ENCODE peak calls at places on chromosomes 2 and 18, in six cellular contexts. One of them, this sample, is unnamed.
A peak's percentile ranks its signal among the peaks of the same experiment; 100 is the strongest.

GRCh38 chr2:42167458-42167857 is 1.7 kb upstream of the EML4 start:
- DNase-seq in activated CD8-positive, alpha-beta memory T cell treated with anti-CD3 and anti-CD28 coated beads, Interleukin-2, amount 10 ng/mL, durations not matched to agents 7 days and 5 days: no peak
- DNase-seq in stimulated activated CD4-positive, alpha-beta T cell treated with anti-CD3 and anti-CD28 coated beads, Interleukin-15, amount 100 ng/mL, for 24 hours: no peak
- DNase-seq in nephron progenitor cell: no peak
- DNase-seq in NCI-H2029: no peak
- DNase-seq in GM13976: no peak
- DNase-seq in this sample: no peak

GRCh38 chr2:128446049-128446811 is 127.6 kb upstream of the HS6ST1 start:
- DNase-seq in activated CD8-positive, alpha-beta memory T cell treated with anti-CD3 and anti-CD28 coated beads, Interleukin-2, amount 10 ng/mL, durations not matched to agents 7 days and 5 days: peak; percentile 19
- DNase-seq in stimulated activated CD4-positive, alpha-beta T cell treated with anti-CD3 and anti-CD28 coated beads, Interleukin-15, amount 100 ng/mL, for 24 hours: no peak
- DNase-seq in nephron progenitor cell: no peak
- DNase-seq in NCI-H2029: no peak
- DNase-seq in GM13976: no peak
- DNase-seq in this sample: no peak

GRCh38 chr2:221779614-221780067 is 207.5 kb upstream of the EPHA4 start:
- DNase-seq in activated CD8-positive, alpha-beta memory T cell treated with anti-CD3 and anti-CD28 coated beads, Interleukin-2, amount 10 ng/mL, durations not matched to agents 7 days and 5 days: no peak
- DNase-seq in stimulated activated CD4-positive, alpha-beta T cell treated with anti-CD3 and anti-CD28 coated beads, Interleukin-15, amount 100 ng/mL, for 24 hours: no peak
- DNase-seq in nephron progenitor cell: no peak
- DNase-seq in NCI-H2029: no peak
- DNase-seq in GM13976: no peak
- DNase-seq in this sample: no peak

GRCh38 chr2:64327510-64328414 is 126.2 kb upstream of the LGALSL start:
- DNase-seq in activated CD8-positive, alpha-beta memory T cell treated with anti-CD3 and anti-CD28 coated beads, Interleukin-2, amount 10 ng/mL, durations not matched to agents 7 days and 5 days: peak; percentile 62
- DNase-seq in stimulated activated CD4-positive, alpha-beta T cell treated with anti-CD3 and anti-CD28 coated beads, Interleukin-15, amount 100 ng/mL, for 24 hours: peak; percentile 63
- DNase-seq in nephron progenitor cell: peak; percentile 19
- DNase-seq in NCI-H2029: no peak
- DNase-seq in GM13976: peak; percentile 46
- DNase-seq in this sample: peak; percentile 46

GRCh38 chr2:163794635-163795034 is 58.8 kb upstream of the FIGN start:
- DNase-seq in activated CD8-positive, alpha-beta memory T cell treated with anti-CD3 and anti-CD28 coated beads, Interleukin-2, amount 10 ng/mL, durations not matched to agents 7 days and 5 days: no peak
- DNase-seq in stimulated activated CD4-positive, alpha-beta T cell treated with anti-CD3 and anti-CD28 coated beads, Interleukin-15, amount 100 ng/mL, for 24 hours: no peak
- DNase-seq in nephron progenitor cell: no peak
- DNase-seq in NCI-H2029: no peak
- DNase-seq in GM13976: no peak
- DNase-seq in this sample: no peak

GRCh38 chr18:13175266-13175665 is 43.3 kb upstream of the LDLRAD4 start:
- DNase-seq in activated CD8-positive, alpha-beta memory T cell treated with anti-CD3 and anti-CD28 coated beads, Interleukin-2, amount 10 ng/mL, durations not matched to agents 7 days and 5 days: no peak
- DNase-seq in stimulated activated CD4-positive, alpha-beta T cell treated with anti-CD3 and anti-CD28 coated beads, Interleukin-15, amount 100 ng/mL, for 24 hours: no peak
- DNase-seq in nephron progenitor cell: no peak
- DNase-seq in NCI-H2029: no peak
- DNase-seq in GM13976: no peak
- DNase-seq in this sample: no peak

GRCh38 chr18:24271381-24272331 is 126.0 kb downstream of the OSBPL1A start:
- DNase-seq in activated CD8-positive, alpha-beta memory T cell treated with anti-CD3 and anti-CD28 coated beads, Interleukin-2, amount 10 ng/mL, durations not matched to agents 7 days and 5 days: peak; percentile 42
- DNase-seq in stimulated activated CD4-positive, alpha-beta T cell treated with anti-CD3 and anti-CD28 coated beads, Interleukin-15, amount 100 ng/mL, for 24 hours: peak; percentile 61
- DNase-seq in nephron progenitor cell: peak; percentile 78
- DNase-seq in NCI-H2029: no peak
- DNase-seq in GM13976: peak; percentile 55
- DNase-seq in this sample: peak; percentile 45

GRCh38 chr2:8076453-8077284 is 605.2 kb upstream of the ID2 start:
- DNase-seq in activated CD8-positive, alpha-beta memory T cell treated with anti-CD3 and anti-CD28 coated beads, Interleukin-2, amount 10 ng/mL, durations not matched to agents 7 days and 5 days: peak; percentile 59
- DNase-seq in stimulated activated CD4-positive, alpha-beta T cell treated with anti-CD3 and anti-CD28 coated beads, Interleukin-15, amount 100 ng/mL, for 24 hours: no peak
- DNase-seq in nephron progenitor cell: no peak
- DNase-seq in NCI-H2029: no peak
- DNase-seq in GM13976: peak; percentile 32
- DNase-seq in this sample: peak; percentile 69

GRCh38 chr2:236819275-236820002 is 249.8 kb downstream of the ACKR3 start:
- DNase-seq in activated CD8-positive, alpha-beta memory T cell treated with anti-CD3 and anti-CD28 coated beads, Interleukin-2, amount 10 ng/mL, durations not matched to agents 7 days and 5 days: no peak
- DNase-seq in stimulated activated CD4-positive, alpha-beta T cell treated with anti-CD3 and anti-CD28 coated beads, Interleukin-15, amount 100 ng/mL, for 24 hours: no peak
- DNase-seq in nephron progenitor cell: no peak
- DNase-seq in NCI-H2029: no peak
- DNase-seq in GM13976: no peak
- DNase-seq in this sample: no peak

GRCh38 chr2:38626326-38627031 is 23.8 kb upstream of the HNRNPLL start:
- DNase-seq in activated CD8-positive, alpha-beta memory T cell treated with anti-CD3 and anti-CD28 coated beads, Interleukin-2, amount 10 ng/mL, durations not matched to agents 7 days and 5 days: peak; percentile 78
- DNase-seq in stimulated activated CD4-positive, alpha-beta T cell treated with anti-CD3 and anti-CD28 coated beads, Interleukin-15, amount 100 ng/mL, for 24 hours: peak; percentile 34
- DNase-seq in nephron progenitor cell: no peak
- DNase-seq in NCI-H2029: no peak
- DNase-seq in GM13976: no peak
- DNase-seq in this sample: peak; percentile 25

GRCh38 chr18:41703744-41704530 is 251.1 kb upstream of the PIK3C3 start:
- DNase-seq in activated CD8-positive, alpha-beta memory T cell treated with anti-CD3 and anti-CD28 coated beads, Interleukin-2, amount 10 ng/mL, durations not matched to agents 7 days and 5 days: no peak
- DNase-seq in stimulated activated CD4-positive, alpha-beta T cell treated with anti-CD3 and anti-CD28 coated beads, Interleukin-15, amount 100 ng/mL, for 24 hours: no peak
- DNase-seq in nephron progenitor cell: no peak
- DNase-seq in NCI-H2029: no peak
- DNase-seq in GM13976: no peak
- DNase-seq in this sample: no peak

GRCh38 chr2:215430528-215431187 is 5.2 kb downstream of the FN1 start:
- DNase-seq in activated CD8-positive, alpha-beta memory T cell treated with anti-CD3 and anti-CD28 coated beads, Interleukin-2, amount 10 ng/mL, durations not matched to agents 7 days and 5 days: no peak
- DNase-seq in stimulated activated CD4-positive, alpha-beta T cell treated with anti-CD3 and anti-CD28 coated beads, Interleukin-15, amount 100 ng/mL, for 24 hours: no peak
- DNase-seq in nephron progenitor cell: no peak
- DNase-seq in NCI-H2029: no peak
- DNase-seq in GM13976: no peak
- DNase-seq in this sample: no peak

GRCh38 chr18:24910217-24910616 is 441.7 kb downstream of the ZNF521 start:
- DNase-seq in activated CD8-positive, alpha-beta memory T cell treated with anti-CD3 and anti-CD28 coated beads, Interleukin-2, amount 10 ng/mL, durations not matched to agents 7 days and 5 days: no peak
- DNase-seq in stimulated activated CD4-positive, alpha-beta T cell treated with anti-CD3 and anti-CD28 coated beads, Interleukin-15, amount 100 ng/mL, for 24 hours: no peak
- DNase-seq in nephron progenitor cell: no peak
- DNase-seq in NCI-H2029: no peak
- DNase-seq in GM13976: no peak
- DNase-seq in this sample: no peak

GRCh38 chr18:839224-840079 is 27.4 kb upstream of the YES1 start:
- DNase-seq in activated CD8-positive, alpha-beta memory T cell treated with anti-CD3 and anti-CD28 coated beads, Interleukin-2, amount 10 ng/mL, durations not matched to agents 7 days and 5 days: peak; percentile 89
- DNase-seq in stimulated activated CD4-positive, alpha-beta T cell treated with anti-CD3 and anti-CD28 coated beads, Interleukin-15, amount 100 ng/mL, for 24 hours: peak; percentile 91
- DNase-seq in nephron progenitor cell: peak; percentile 98
- DNase-seq in NCI-H2029: peak; percentile 44
- DNase-seq in GM13976: peak; percentile 88
- DNase-seq in this sample: peak; percentile 74

GRCh38 chr2:42810971-42811865 is 18.8 kb upstream of the HAAO start:
- DNase-seq in activated CD8-positive, alpha-beta memory T cell treated with anti-CD3 and anti-CD28 coated beads, Interleukin-2, amount 10 ng/mL, durations not matched to agents 7 days and 5 days: peak; percentile 68
- DNase-seq in stimulated activated CD4-positive, alpha-beta T cell treated with anti-CD3 and anti-CD28 coated beads, Interleukin-15, amount 100 ng/mL, for 24 hours: peak; percentile 62
- DNase-seq in nephron progenitor cell: peak; percentile 50
- DNase-seq in NCI-H2029: no peak
- DNase-seq in GM13976: peak; percentile 74
- DNase-seq in this sample: no peak

GRCh38 chr2:916935-917334 is 33.7 kb upstream of the SNTG2 start:
- DNase-seq in activated CD8-positive, alpha-beta memory T cell treated with anti-CD3 and anti-CD28 coated beads, Interleukin-2, amount 10 ng/mL, durations not matched to agents 7 days and 5 days: no peak
- DNase-seq in stimulated activated CD4-positive, alpha-beta T cell treated with anti-CD3 and anti-CD28 coated beads, Interleukin-15, amount 100 ng/mL, for 24 hours: no peak
- DNase-seq in nephron progenitor cell: no peak
- DNase-seq in NCI-H2029: no peak
- DNase-seq in GM13976: no peak
- DNase-seq in this sample: no peak

GRCh38 chr2:160085662-160086061 is 23.2 kb upstream of the PLA2R1 start:
- DNase-seq in activated CD8-positive, alpha-beta memory T cell treated with anti-CD3 and anti-CD28 coated beads, Interleukin-2, amount 10 ng/mL, durations not matched to agents 7 days and 5 days: no peak
- DNase-seq in stimulated activated CD4-positive, alpha-beta T cell treated with anti-CD3 and anti-CD28 coated beads, Interleukin-15, amount 100 ng/mL, for 24 hours: no peak
- DNase-seq in nephron progenitor cell: no peak
- DNase-seq in NCI-H2029: no peak
- DNase-seq in GM13976: no peak
- DNase-seq in this sample: no peak

GRCh38 chr2:1823187-1824169 is 79.2 kb upstream of the PXDN start:
- DNase-seq in activated CD8-positive, alpha-beta memory T cell treated with anti-CD3 and anti-CD28 coated beads, Interleukin-2, amount 10 ng/mL, durations not matched to agents 7 days and 5 days: no peak
- DNase-seq in stimulated activated CD4-positive, alpha-beta T cell treated with anti-CD3 and anti-CD28 coated beads, Interleukin-15, amount 100 ng/mL, for 24 hours: no peak
- DNase-seq in nephron progenitor cell: peak; percentile 63
- DNase-seq in NCI-H2029: no peak
- DNase-seq in GM13976: no peak
- DNase-seq in this sample: no peak

GRCh38 chr2:200929334-200930249 is 33.9 kb downstream of the ORC2 start:
- DNase-seq in activated CD8-positive, alpha-beta memory T cell treated with anti-CD3 and anti-CD28 coated beads, Interleukin-2, amount 10 ng/mL, durations not matched to agents 7 days and 5 days: no peak
- DNase-seq in stimulated activated CD4-positive, alpha-beta T cell treated with anti-CD3 and anti-CD28 coated beads, Interleukin-15, amount 100 ng/mL, for 24 hours: no peak
- DNase-seq in nephron progenitor cell: no peak
- DNase-seq in NCI-H2029: no peak
- DNase-seq in GM13976: no peak
- DNase-seq in this sample: no peak

GRCh38 chr2:234472155-234472554 is 24.7 kb downstream of the ARL4C start:
- DNase-seq in activated CD8-positive, alpha-beta memory T cell treated with anti-CD3 and anti-CD28 coated beads, Interleukin-2, amount 10 ng/mL, durations not matched to agents 7 days and 5 days: no peak
- DNase-seq in stimulated activated CD4-positive, alpha-beta T cell treated with anti-CD3 and anti-CD28 coated beads, Interleukin-15, amount 100 ng/mL, for 24 hours: no peak
- DNase-seq in nephron progenitor cell: no peak
- DNase-seq in NCI-H2029: peak; percentile 63
- DNase-seq in GM13976: no peak
- DNase-seq in this sample: no peak

GRCh38 chr18:65093341-65093740 is 657.5 kb upstream of the CDH7 start:
- DNase-seq in activated CD8-positive, alpha-beta memory T cell treated with anti-CD3 and anti-CD28 coated beads, Interleukin-2, amount 10 ng/mL, durations not matched to agents 7 days and 5 days: no peak
- DNase-seq in stimulated activated CD4-positive, alpha-beta T cell treated with anti-CD3 and anti-CD28 coated beads, Interleukin-15, amount 100 ng/mL, for 24 hours: no peak
- DNase-seq in nephron progenitor cell: no peak
- DNase-seq in NCI-H2029: no peak
- DNase-seq in GM13976: no peak
- DNase-seq in this sample: no peak

GRCh38 chr2:42136832-42137821 is 32.0 kb upstream of the EML4 start:
- DNase-seq in activated CD8-positive, alpha-beta memory T cell treated with anti-CD3 and anti-CD28 coated beads, Interleukin-2, amount 10 ng/mL, durations not matched to agents 7 days and 5 days: no peak
- DNase-seq in stimulated activated CD4-positive, alpha-beta T cell treated with anti-CD3 and anti-CD28 coated beads, Interleukin-15, amount 100 ng/mL, for 24 hours: no peak
- DNase-seq in nephron progenitor cell: no peak
- DNase-seq in NCI-H2029: no peak
- DNase-seq in GM13976: no peak
- DNase-seq in this sample: no peak

GRCh38 chr2:210556355-210556980 is at the start of gene CPS1:
- DNase-seq in activated CD8-positive, alpha-beta memory T cell treated with anti-CD3 and anti-CD28 coated beads, Interleukin-2, amount 10 ng/mL, durations not matched to agents 7 days and 5 days: no peak
- DNase-seq in stimulated activated CD4-positive, alpha-beta T cell treated with anti-CD3 and anti-CD28 coated beads, Interleukin-15, amount 100 ng/mL, for 24 hours: no peak
- DNase-seq in nephron progenitor cell: no peak
- DNase-seq in NCI-H2029: no peak
- DNase-seq in GM13976: no peak
- DNase-seq in this sample: no peak

GRCh38 chr2:77778917-77779316 is 256.7 kb upstream of the LRRTM4 start:
- DNase-seq in activated CD8-positive, alpha-beta memory T cell treated with anti-CD3 and anti-CD28 coated beads, Interleukin-2, amount 10 ng/mL, durations not matched to agents 7 days and 5 days: no peak
- DNase-seq in stimulated activated CD4-positive, alpha-beta T cell treated with anti-CD3 and anti-CD28 coated beads, Interleukin-15, amount 100 ng/mL, for 24 hours: no peak
- DNase-seq in nephron progenitor cell: no peak
- DNase-seq in NCI-H2029: no peak
- DNase-seq in GM13976: no peak
- DNase-seq in this sample: no peak

GRCh38 chr2:69709290-69709689 is 32.6 kb upstream of the ANXA4 start:
- DNase-seq in activated CD8-positive, alpha-beta memory T cell treated with anti-CD3 and anti-CD28 coated beads, Interleukin-2, amount 10 ng/mL, durations not matched to agents 7 days and 5 days: no peak
- DNase-seq in stimulated activated CD4-positive, alpha-beta T cell treated with anti-CD3 and anti-CD28 coated beads, Interleukin-15, amount 100 ng/mL, for 24 hours: no peak
- DNase-seq in nephron progenitor cell: no peak
- DNase-seq in NCI-H2029: no peak
- DNase-seq in GM13976: no peak
- DNase-seq in this sample: no peak

GRCh38 chr2:144382848-144383247 is 137.1 kb downstream of the ZEB2 start:
- DNase-seq in activated CD8-positive, alpha-beta memory T cell treated with anti-CD3 and anti-CD28 coated beads, Interleukin-2, amount 10 ng/mL, durations not matched to agents 7 days and 5 days: peak; percentile 60
- DNase-seq in stimulated activated CD4-positive, alpha-beta T cell treated with anti-CD3 and anti-CD28 coated beads, Interleukin-15, amount 100 ng/mL, for 24 hours: no peak
- DNase-seq in nephron progenitor cell: no peak
- DNase-seq in NCI-H2029: no peak
- DNase-seq in GM13976: peak; percentile 56
- DNase-seq in this sample: peak; percentile 93

GRCh38 chr2:240013343-240013742 is 11.8 kb downstream of the NDUFA10 start:
- DNase-seq in activated CD8-positive, alpha-beta memory T cell treated with anti-CD3 and anti-CD28 coated beads, Interleukin-2, amount 10 ng/mL, durations not matched to agents 7 days and 5 days: no peak
- DNase-seq in stimulated activated CD4-positive, alpha-beta T cell treated with anti-CD3 and anti-CD28 coated beads, Interleukin-15, amount 100 ng/mL, for 24 hours: no peak
- DNase-seq in nephron progenitor cell: no peak
- DNase-seq in NCI-H2029: no peak
- DNase-seq in GM13976: no peak
- DNase-seq in this sample: no peak

GRCh38 chr2:140997997-140998396 is 1132.8 kb downstream of the LRP1B start:
- DNase-seq in activated CD8-positive, alpha-beta memory T cell treated with anti-CD3 and anti-CD28 coated beads, Interleukin-2, amount 10 ng/mL, durations not matched to agents 7 days and 5 days: no peak
- DNase-seq in stimulated activated CD4-positive, alpha-beta T cell treated with anti-CD3 and anti-CD28 coated beads, Interleukin-15, amount 100 ng/mL, for 24 hours: no peak
- DNase-seq in nephron progenitor cell: no peak
- DNase-seq in NCI-H2029: no peak
- DNase-seq in GM13976: no peak
- DNase-seq in this sample: no peak

GRCh38 chr18:71209944-71210343 is 921.1 kb downstream of the SOCS6 start:
- DNase-seq in activated CD8-positive, alpha-beta memory T cell treated with anti-CD3 and anti-CD28 coated beads, Interleukin-2, amount 10 ng/mL, durations not matched to agents 7 days and 5 days: no peak
- DNase-seq in stimulated activated CD4-positive, alpha-beta T cell treated with anti-CD3 and anti-CD28 coated beads, Interleukin-15, amount 100 ng/mL, for 24 hours: no peak
- DNase-seq in nephron progenitor cell: no peak
- DNase-seq in NCI-H2029: no peak
- DNase-seq in GM13976: no peak
- DNase-seq in this sample: no peak

GRCh38 chr2:233795735-233796171 is 17.6 kb downstream of the MROH2A start:
- DNase-seq in activated CD8-positive, alpha-beta memory T cell treated with anti-CD3 and anti-CD28 coated beads, Interleukin-2, amount 10 ng/mL, durations not matched to agents 7 days and 5 days: peak; percentile 31
- DNase-seq in stimulated activated CD4-positive, alpha-beta T cell treated with anti-CD3 and anti-CD28 coated beads, Interleukin-15, amount 100 ng/mL, for 24 hours: no peak
- DNase-seq in nephron progenitor cell: no peak
- DNase-seq in NCI-H2029: no peak
- DNase-seq in GM13976: no peak
- DNase-seq in this sample: no peak

GRCh38 chr2:60961457-60961856 is 56.1 kb upstream of the PEX13 start:
- DNase-seq in activated CD8-positive, alpha-beta memory T cell treated with anti-CD3 and anti-CD28 coated beads, Interleukin-2, amount 10 ng/mL, durations not matched to agents 7 days and 5 days: no peak
- DNase-seq in stimulated activated CD4-positive, alpha-beta T cell treated with anti-CD3 and anti-CD28 coated beads, Interleukin-15, amount 100 ng/mL, for 24 hours: no peak
- DNase-seq in nephron progenitor cell: no peak
- DNase-seq in NCI-H2029: no peak
- DNase-seq in GM13976: no peak
- DNase-seq in this sample: peak; percentile 45

GRCh38 chr18:21853020-21853419 is 112.4 kb downstream of the MIB1 start:
- DNase-seq in activated CD8-positive, alpha-beta memory T cell treated with anti-CD3 and anti-CD28 coated beads, Interleukin-2, amount 10 ng/mL, durations not matched to agents 7 days and 5 days: no peak
- DNase-seq in stimulated activated CD4-positive, alpha-beta T cell treated with anti-CD3 and anti-CD28 coated beads, Interleukin-15, amount 100 ng/mL, for 24 hours: no peak
- DNase-seq in nephron progenitor cell: no peak
- DNase-seq in NCI-H2029: no peak
- DNase-seq in GM13976: peak; percentile 48
- DNase-seq in this sample: no peak

GRCh38 chr2:73238976-73239375 is 4.9 kb downstream of the CCT7 start:
- DNase-seq in activated CD8-positive, alpha-beta memory T cell treated with anti-CD3 and anti-CD28 coated beads, Interleukin-2, amount 10 ng/mL, durations not matched to agents 7 days and 5 days: no peak
- DNase-seq in stimulated activated CD4-positive, alpha-beta T cell treated with anti-CD3 and anti-CD28 coated beads, Interleukin-15, amount 100 ng/mL, for 24 hours: no peak
- DNase-seq in nephron progenitor cell: no peak
- DNase-seq in NCI-H2029: no peak
- DNase-seq in GM13976: no peak
- DNase-seq in this sample: no peak

GRCh38 chr2:69694894-69695849 is 46.8 kb upstream of the ANXA4 start:
- DNase-seq in activated CD8-positive, alpha-beta memory T cell treated with anti-CD3 and anti-CD28 coated beads, Interleukin-2, amount 10 ng/mL, durations not matched to agents 7 days and 5 days: no peak
- DNase-seq in stimulated activated CD4-positive, alpha-beta T cell treated with anti-CD3 and anti-CD28 coated beads, Interleukin-15, amount 100 ng/mL, for 24 hours: peak; percentile 27
- DNase-seq in nephron progenitor cell: peak; percentile 25
- DNase-seq in NCI-H2029: no peak
- DNase-seq in GM13976: no peak
- DNase-seq in this sample: no peak

GRCh38 chr2:229901819-229902218 is 20.0 kb downstream of the TRIP12 start:
- DNase-seq in activated CD8-positive, alpha-beta memory T cell treated with anti-CD3 and anti-CD28 coated beads, Interleukin-2, amount 10 ng/mL, durations not matched to agents 7 days and 5 days: no peak
- DNase-seq in stimulated activated CD4-positive, alpha-beta T cell treated with anti-CD3 and anti-CD28 coated beads, Interleukin-15, amount 100 ng/mL, for 24 hours: no peak
- DNase-seq in nephron progenitor cell: no peak
- DNase-seq in NCI-H2029: no peak
- DNase-seq in GM13976: no peak
- DNase-seq in this sample: no peak

GRCh38 chr2:953975-954686 is 3.5 kb downstream of the SNTG2 start:
- DNase-seq in activated CD8-positive, alpha-beta memory T cell treated with anti-CD3 and anti-CD28 coated beads, Interleukin-2, amount 10 ng/mL, durations not matched to agents 7 days and 5 days: no peak
- DNase-seq in stimulated activated CD4-positive, alpha-beta T cell treated with anti-CD3 and anti-CD28 coated beads, Interleukin-15, amount 100 ng/mL, for 24 hours: no peak
- DNase-seq in nephron progenitor cell: no peak
- DNase-seq in NCI-H2029: peak; percentile 29
- DNase-seq in GM13976: no peak
- DNase-seq in this sample: no peak